ENCODE peak calls at places on chromosome 6, in six cellular contexts. F is GM23248, I is hepatocyte, L is SK-N-SH, H is GM23338, W is PC-3. J is an unnamed sample. For H3K79me2, the result is how much of the 10 kb centered on the place peaks cover.

GRCh38 chr6:91490672-91491071 is 903.8 kb upstream of the MAP3K7 start:
- DNase-seq in F (no peak), I (no peak), L (no peak), H (no peak), W (no peak), J (no peak)

GRCh38 chr6:91155129-91155528 is 568.3 kb upstream of the MAP3K7 start:
- DNase-seq in F (no peak), I (no peak), L (no peak), H (no peak), W (no peak), J (no peak)

GRCh38 chr6:37594895-37595294 is 95.2 kb upstream of the CCDC167 start:
- DNase-seq in F (no peak), I (no peak), L (no peak), H (peak), W (no peak), J (no peak)

GRCh38 chr6:82741996-82742385 is 323.6 kb downstream of the UBE3D start:
- DNase-seq in F (no peak), I (no peak), L (no peak), H (peak), W (no peak), J (no peak)

GRCh38 chr6:139303176-139303575 is 11.4 kb upstream of the TXLNB start:
- DNase-seq in F (no peak), I (no peak), L (no peak), H (no peak), W (no peak), J (no peak)

GRCh38 chr6:78324213-78324612 is 543.1 kb upstream of the IRAK1BP1 start:
- DNase-seq in F (peak), I (no peak), L (no peak), H (no peak), W (no peak), J (no peak)

GRCh38 chr6:34051339-34051919 is 94.5 kb downstream of the GRM4 start:
- DNase-seq in F (no peak), I (no peak), L (no peak), H (no peak), W (no peak), J (no peak)

GRCh38 chr6:5087389-5087788 is 2.2 kb downstream of the PPP1R3G start:
- DNase-seq in F (no peak), I (no peak), L (no peak), H (peak), W (no peak), J (no peak)

GRCh38 chr6:101294676-101295075 is 98.8 kb upstream of the GRIK2 start:
- DNase-seq in F (no peak), I (no peak), L (no peak), H (no peak), W (peak), J (no peak)

GRCh38 chr6:51139841-51140462 is 321.3 kb downstream of the TFAP2B start:
- DNase-seq in F (no peak), I (no peak), L (no peak), H (no peak), W (no peak), J (no peak)

GRCh38 chr6:39004801-39005200 is 43.8 kb upstream of the GLP1R start:
- DNase-seq in F (no peak), I (no peak), L (no peak), H (no peak), W (no peak), J (no peak)

GRCh38 chr6:132003516-132004178 is 52.5 kb upstream of the CCN2 start:
- DNase-seq in F (no peak), I (peak), L (no peak), H (no peak), W (no peak), J (no peak)

GRCh38 chr6:89794324-89794723 is 25.3 kb downstream of the MDN1 start:
- DNase-seq in F (no peak), I (no peak), L (no peak), H (no peak), W (no peak), J (no peak)

GRCh38 chr6:18280084-18280483 is 15.8 kb upstream of the DEK start:
- DNase-seq in F (peak), I (no peak), L (no peak), H (no peak), W (peak), J (no peak)
- TF ChIP-seq EZH2phosphoT487 in F (no peak), I (no peak), L (no peak), H (no peak), W (no peak), J (no peak)

GRCh38 chr6:30717129-30717844 is at the start of gene MDC1:
- DNase-seq in F (peak), I (peak), L (peak), H (peak), W (peak), J (peak)
- H2AFZ ChIP-seq in F (peak), I (peak), L (peak), H (peak), W (peak), J (peak)

DNA sequence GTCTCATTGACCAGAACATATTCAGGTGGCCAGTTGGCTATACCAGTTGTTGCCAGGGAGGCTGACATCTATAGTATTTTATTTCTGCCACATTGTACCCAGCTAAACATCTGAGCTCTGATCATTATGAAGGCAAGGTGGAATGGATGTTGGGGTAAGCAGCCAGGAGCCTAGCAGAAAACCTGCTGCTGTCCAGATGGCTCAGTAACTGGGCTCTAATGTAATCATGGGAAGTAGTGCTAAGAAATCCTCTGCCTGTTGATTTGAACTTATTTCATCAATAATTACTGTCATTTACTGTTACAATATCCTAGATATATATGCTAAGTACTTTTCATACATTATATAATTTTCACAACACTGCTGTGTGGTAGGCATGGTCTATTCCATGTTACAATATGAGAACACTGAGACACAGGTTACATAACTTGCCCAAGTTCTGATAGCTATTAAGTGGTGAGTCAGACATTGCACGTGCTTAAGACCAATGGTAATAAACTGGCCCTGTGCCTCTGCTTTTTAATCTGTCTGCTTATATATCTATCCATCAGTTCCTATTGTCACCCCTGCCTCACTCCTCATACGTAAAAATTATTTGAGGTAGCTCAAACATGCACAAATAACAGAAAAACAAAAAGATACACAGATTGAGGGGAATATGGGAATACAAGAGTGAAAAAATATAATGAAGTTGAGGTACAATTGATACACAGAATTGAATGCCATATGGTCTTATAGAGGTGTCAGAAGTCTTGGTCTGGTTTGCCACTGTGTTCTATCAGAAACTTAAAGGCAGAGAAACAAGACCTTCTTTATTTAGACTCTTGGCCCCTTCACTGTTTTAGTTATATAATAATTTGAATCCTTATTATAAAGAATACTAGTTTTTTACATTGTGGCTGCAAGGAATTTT is 25.2 kb downstream of the TBPL1 start:
- DNase-seq in F (peak), I (peak), L (peak), H (no peak), W (peak), J (no peak)
- H3K79me2 ChIP-seq in F (half or more), I (under half), L (under half), H (half or more), W (under half), J (half or more)

DNA sequence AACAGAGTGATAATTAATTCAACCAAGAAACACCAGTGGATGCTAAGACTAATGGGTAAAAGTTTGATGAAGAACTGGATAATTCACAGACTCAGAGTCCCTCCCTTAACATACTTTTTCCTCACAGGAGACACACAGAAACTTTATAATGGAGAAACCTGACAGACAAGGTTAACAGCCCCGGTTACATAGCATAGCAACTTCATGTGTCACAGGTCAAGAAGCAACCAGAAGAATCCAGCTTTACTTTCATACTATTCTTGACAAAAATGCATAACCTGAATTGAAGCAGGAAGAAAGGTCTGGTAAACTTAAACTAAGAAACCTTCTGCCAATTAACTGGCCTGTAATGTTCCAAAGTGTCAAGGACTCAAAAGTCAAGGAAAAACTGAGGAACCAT is 375.9 kb downstream of the RNF144B start:
- DNase-seq in F (no peak), I (peak), L (no peak), H (no peak), W (peak), J (no peak)
- TF ChIP-seq EZH2phosphoT487 in F (no peak), I (no peak), L (no peak), H (no peak), W (no peak), J (no peak)

GRCh38 chr6:45327956-45328522 is at the start of gene RUNX2:
- DNase-seq in F (peak), I (peak), L (no peak), H (peak), W (peak), J (no peak)
- H2AFZ ChIP-seq in F (peak), I (peak), L (peak), H (no peak), W (peak), J (no peak)

J was measured in OCI-LY7.